ENCODE peak calls at places on chromosome 11, in seven cellular contexts. One of them, this sample, is unnamed.

GRCh38 chr11:2268911-2269600 is 1.3 kb downstream of the ASCL2 start:
- DNase-seq in CD4-positive, CD25-positive, alpha-beta regulatory T cell: no peak
- DNase-seq in colonic mucosa: peak; percentile 50
- DNase-seq in small intestine: peak; percentile 31
- DNase-seq in Peyer's patch: peak; percentile 68
- DNase-seq in A549: no peak
- DNase-seq in psoas muscle: no peak
- DNase-seq in this sample: peak; percentile 93

GRCh38 chr11:8219257-8220021 is 44.2 kb downstream of the LMO1 start:
- DNase-seq in Peyer's patch: no peak
- DNase-seq in A549: peak; percentile 70
- DNase-seq in colonic mucosa: peak; percentile 58
- DNase-seq in CD4-positive, CD25-positive, alpha-beta regulatory T cell: no peak
- DNase-seq in psoas muscle: no peak
- DNase-seq in small intestine: peak; percentile 53
- DNase-seq in this sample: no peak

GRCh38 chr11:60771879-60772525 is 13.1 kb upstream of the MS4A10 start:
- DNase-seq in small intestine: peak; percentile 61
- DNase-seq in psoas muscle: no peak
- DNase-seq in Peyer's patch: peak; percentile 34
- DNase-seq in A549: no peak
- DNase-seq in colonic mucosa: no peak
- DNase-seq in CD4-positive, CD25-positive, alpha-beta regulatory T cell: no peak
- DNase-seq in this sample: no peak

GRCh38 chr11:61853698-61854169 is 25.6 kb downstream of the FADS2 start:
- DNase-seq in colonic mucosa: no peak
- DNase-seq in small intestine: no peak
- DNase-seq in CD4-positive, CD25-positive, alpha-beta regulatory T cell: no peak
- DNase-seq in Peyer's patch: no peak
- DNase-seq in psoas muscle: no peak
- DNase-seq in A549: no peak
- DNase-seq in this sample: no peak

GRCh38 chr11:12677131-12677530 is 2.9 kb downstream of the TEAD1 start:
- DNase-seq in Peyer's patch: no peak
- DNase-seq in A549: no peak
- DNase-seq in small intestine: no peak
- DNase-seq in CD4-positive, CD25-positive, alpha-beta regulatory T cell: no peak
- DNase-seq in colonic mucosa: no peak
- DNase-seq in psoas muscle: no peak
- DNase-seq in this sample: no peak

GRCh38 chr11:119903389-119903788 is 174.4 kb upstream of the NECTIN1 start:
- DNase-seq in Peyer's patch: peak; percentile 45
- DNase-seq in colonic mucosa: no peak
- DNase-seq in psoas muscle: no peak
- DNase-seq in CD4-positive, CD25-positive, alpha-beta regulatory T cell: no peak
- DNase-seq in A549: no peak
- DNase-seq in small intestine: peak; percentile 65
- DNase-seq in this sample: no peak

GRCh38 chr11:3163241-3163981 is 1.7 kb downstream of the OSBPL5 start:
- DNase-seq in CD4-positive, CD25-positive, alpha-beta regulatory T cell: no peak
- DNase-seq in Peyer's patch: no peak
- DNase-seq in psoas muscle: peak; percentile 17
- DNase-seq in small intestine: no peak
- DNase-seq in colonic mucosa: no peak
- DNase-seq in A549: no peak
- DNase-seq in this sample: peak; percentile 61

GRCh38 chr11:65771589-65772112 is 9.1 kb downstream of the AP5B1 start:
- DNase-seq in Peyer's patch: no peak
- DNase-seq in A549: no peak
- DNase-seq in small intestine: no peak
- DNase-seq in CD4-positive, CD25-positive, alpha-beta regulatory T cell: no peak
- DNase-seq in psoas muscle: no peak
- DNase-seq in colonic mucosa: no peak
- DNase-seq in this sample: no peak

GRCh38 chr11:106468091-106468490 is 390.6 kb downstream of the AASDHPPT start:
- DNase-seq in A549: no peak
- DNase-seq in CD4-positive, CD25-positive, alpha-beta regulatory T cell: no peak
- DNase-seq in small intestine: no peak
- DNase-seq in psoas muscle: no peak
- DNase-seq in colonic mucosa: no peak
- DNase-seq in Peyer's patch: no peak
- DNase-seq in this sample: no peak

GRCh38 chr11:15627560-15627959 is 512.8 kb downstream of the INSC start:
- DNase-seq in colonic mucosa: no peak
- DNase-seq in small intestine: no peak
- DNase-seq in A549: no peak
- DNase-seq in psoas muscle: no peak
- DNase-seq in CD4-positive, CD25-positive, alpha-beta regulatory T cell: no peak
- DNase-seq in Peyer's patch: no peak
- DNase-seq in this sample: no peak

GRCh38 chr11:22633354-22633902 is 7.8 kb upstream of the FANCF start:
- DNase-seq in Peyer's patch: no peak
- DNase-seq in A549: no peak
- DNase-seq in small intestine: no peak
- DNase-seq in colonic mucosa: no peak
- DNase-seq in psoas muscle: no peak
- DNase-seq in CD4-positive, CD25-positive, alpha-beta regulatory T cell: no peak
- DNase-seq in this sample: no peak

GRCh38 chr11:130435671-130436070 is 7.3 kb upstream of the ADAMTS8 start:
- DNase-seq in Peyer's patch: no peak
- DNase-seq in colonic mucosa: no peak
- DNase-seq in small intestine: no peak
- DNase-seq in psoas muscle: no peak
- DNase-seq in CD4-positive, CD25-positive, alpha-beta regulatory T cell: no peak
- DNase-seq in A549: no peak
- DNase-seq in this sample: no peak

GRCh38 chr11:134119094-134119493 is 50.2 kb downstream of the JAM3 start:
- DNase-seq in CD4-positive, CD25-positive, alpha-beta regulatory T cell: no peak
- DNase-seq in Peyer's patch: no peak
- DNase-seq in colonic mucosa: no peak
- DNase-seq in A549: no peak
- DNase-seq in psoas muscle: no peak
- DNase-seq in small intestine: no peak
- DNase-seq in this sample: no peak

DNA sequence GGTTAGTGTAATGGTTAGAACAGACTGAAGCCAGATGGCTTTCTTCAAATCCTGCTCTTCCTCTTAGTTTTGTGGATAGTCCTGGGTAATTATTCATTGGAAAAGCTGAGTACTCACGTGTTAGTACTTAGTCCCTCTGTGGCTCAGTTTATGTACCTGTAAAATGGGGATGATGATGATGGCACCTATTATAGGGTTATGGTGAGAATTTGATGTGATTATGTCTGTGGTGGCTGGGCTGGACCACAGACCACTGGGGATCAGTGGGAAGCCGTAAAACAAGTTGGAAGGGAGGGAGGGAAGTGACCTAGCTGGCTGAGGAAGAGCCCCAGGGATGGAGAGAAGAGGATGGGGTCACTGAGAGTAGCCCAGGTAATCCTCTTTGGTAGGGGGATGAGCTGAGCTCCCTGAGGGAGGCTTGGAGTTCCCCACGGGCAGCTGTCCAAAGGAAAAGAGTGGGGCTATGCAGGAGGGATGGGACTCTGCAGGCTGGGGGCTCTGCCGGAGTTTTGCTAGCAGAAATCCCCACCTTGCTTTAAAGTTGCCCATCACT is 19.8 kb downstream of the ARHGEF17 start:
- DNase-seq in A549: no peak
- DNase-seq in colonic mucosa: no peak
- DNase-seq in CD4-positive, CD25-positive, alpha-beta regulatory T cell: no peak
- DNase-seq in Peyer's patch: no peak
- DNase-seq in psoas muscle: no peak
- DNase-seq in small intestine: no peak
- DNase-seq in this sample: no peak
- H3K27ac ChIP-seq in A549: no peak overlapping the region
- H3K27ac ChIP-seq in colonic mucosa: no peak overlapping the region
- H3K27ac ChIP-seq in CD4-positive, CD25-positive, alpha-beta regulatory T cell: no peak overlapping the region
- H3K27ac ChIP-seq in Peyer's patch: peak overlapping the region; percentile 94
- H3K27ac ChIP-seq in psoas muscle: peak overlapping the region; percentile 16
- H3K27ac ChIP-seq in small intestine: no peak overlapping the region
- H3K27ac ChIP-seq in this sample: peak overlapping the region; percentile 21

GRCh38 chr11:18383388-18384156 is 10.8 kb upstream of the LDHA start:
- DNase-seq in CD4-positive, CD25-positive, alpha-beta regulatory T cell: peak; percentile 40
- DNase-seq in small intestine: peak; percentile 100
- DNase-seq in Peyer's patch: peak; percentile 78
- DNase-seq in A549: peak; percentile 98
- DNase-seq in psoas muscle: peak; percentile 82
- DNase-seq in colonic mucosa: peak; percentile 90
- DNase-seq in this sample: peak; percentile 81

GRCh38 chr11:18379201-18379600 is 15.2 kb upstream of the LDHA start:
- DNase-seq in CD4-positive, CD25-positive, alpha-beta regulatory T cell: no peak
- DNase-seq in small intestine: no peak
- DNase-seq in colonic mucosa: no peak
- DNase-seq in psoas muscle: no peak
- DNase-seq in Peyer's patch: no peak
- DNase-seq in A549: no peak
- DNase-seq in this sample: no peak

GRCh38 chr11:18390088-18390487 is 4.3 kb upstream of the LDHA start:
- DNase-seq in A549: no peak
- DNase-seq in CD4-positive, CD25-positive, alpha-beta regulatory T cell: no peak
- DNase-seq in colonic mucosa: no peak
- DNase-seq in psoas muscle: no peak
- DNase-seq in small intestine: no peak
- DNase-seq in Peyer's patch: no peak
- DNase-seq in this sample: no peak

GRCh38 chr11:18384157-18384641 is 10.2 kb upstream of the LDHA start:
- DNase-seq in colonic mucosa: peak; percentile 87
- DNase-seq in CD4-positive, CD25-positive, alpha-beta regulatory T cell: no peak
- DNase-seq in Peyer's patch: peak; percentile 74
- DNase-seq in small intestine: peak; percentile 98
- DNase-seq in psoas muscle: peak; percentile 64
- DNase-seq in A549: peak; percentile 94
- DNase-seq in this sample: no peak
- H3K4me3 ChIP-seq in colonic mucosa: no peak overlapping the region
- H3K4me3 ChIP-seq in CD4-positive, CD25-positive, alpha-beta regulatory T cell: peak overlapping the region; percentile 74
- H3K4me3 ChIP-seq in Peyer's patch: peak overlapping the region; percentile 16
- H3K4me3 ChIP-seq in small intestine: no peak overlapping the region
- H3K4me3 ChIP-seq in psoas muscle: peak overlapping the region; percentile 37
- H3K4me3 ChIP-seq in A549: no peak overlapping the region
- H3K4me3 ChIP-seq in this sample: no peak overlapping the region

DNA sequence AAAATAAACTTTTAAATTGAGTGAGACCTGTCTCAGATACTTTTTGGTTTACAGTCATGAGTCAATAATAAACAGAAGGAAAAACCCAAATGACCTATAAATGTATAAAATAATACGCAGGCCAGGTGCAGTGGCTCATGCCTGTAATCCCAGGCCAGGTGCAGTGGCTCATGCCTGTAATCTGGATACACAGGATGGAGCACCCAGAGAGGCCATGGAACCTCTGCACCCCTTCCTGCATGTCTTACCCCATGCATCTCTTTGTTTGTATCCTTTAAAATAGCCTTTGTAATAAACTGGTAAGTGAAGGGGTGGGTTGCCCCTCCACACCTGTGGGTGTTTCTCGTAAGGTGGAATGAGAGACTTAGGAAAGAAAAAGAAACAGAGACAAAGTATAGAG is 8.9 kb upstream of the PLAAT4 start:
- DNase-seq in psoas muscle: no peak
- DNase-seq in small intestine: no peak
- DNase-seq in CD4-positive, CD25-positive, alpha-beta regulatory T cell: no peak
- DNase-seq in Peyer's patch: no peak
- DNase-seq in A549: no peak
- DNase-seq in colonic mucosa: no peak
- DNase-seq in this sample: no peak
- H3K27ac ChIP-seq in psoas muscle: no peak overlapping the region
- H3K27ac ChIP-seq in small intestine: no peak overlapping the region
- H3K27ac ChIP-seq in CD4-positive, CD25-positive, alpha-beta regulatory T cell: no peak overlapping the region
- H3K27ac ChIP-seq in Peyer's patch: no peak overlapping the region
- H3K27ac ChIP-seq in A549: peak overlapping the region; percentile 74
- H3K27ac ChIP-seq in colonic mucosa: no peak overlapping the region
- H3K27ac ChIP-seq in this sample: no peak overlapping the region

DNA sequence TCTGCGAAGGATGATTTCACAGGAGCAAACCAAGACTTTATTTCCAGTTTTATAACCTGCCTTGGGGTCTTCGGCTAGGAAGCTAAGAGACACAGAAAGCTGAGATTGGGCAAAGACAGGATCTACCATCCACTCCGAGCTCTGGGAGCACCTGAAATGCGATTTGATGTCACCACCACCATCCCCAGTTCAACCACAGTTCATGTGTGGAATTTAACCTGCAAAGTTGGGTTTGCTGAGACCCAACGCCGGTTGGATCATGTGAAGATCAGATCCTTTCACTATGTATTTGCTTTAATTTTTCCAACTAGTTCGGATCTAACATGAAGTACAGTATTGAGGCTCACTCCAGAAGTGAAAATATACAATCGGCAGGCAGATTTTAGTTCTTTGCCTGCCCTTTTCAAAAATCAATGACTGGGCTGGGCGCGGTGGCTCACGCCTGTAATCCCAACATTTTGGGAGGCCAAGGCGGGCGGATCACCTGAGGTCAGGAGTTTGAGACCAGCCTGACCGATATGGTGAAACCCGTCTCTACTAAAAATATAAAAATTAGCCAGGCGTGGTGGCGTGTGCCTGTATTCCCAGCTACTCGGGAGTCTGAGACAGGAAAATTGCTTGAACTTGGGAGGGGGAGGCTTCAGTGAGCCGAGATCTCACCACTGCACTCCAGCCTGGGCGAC is 1.4 kb upstream of the C11orf24 start:
- DNase-seq in A549: no peak
- DNase-seq in Peyer's patch: no peak
- DNase-seq in CD4-positive, CD25-positive, alpha-beta regulatory T cell: no peak
- DNase-seq in small intestine: no peak
- DNase-seq in psoas muscle: no peak
- DNase-seq in colonic mucosa: no peak
- DNase-seq in this sample: no peak
- H3K4me3 ChIP-seq in A549: peak overlapping the region; percentile 87
- H3K4me3 ChIP-seq in Peyer's patch: peak overlapping the region; percentile 87
- H3K4me3 ChIP-seq in CD4-positive, CD25-positive, alpha-beta regulatory T cell: no peak overlapping the region
- H3K4me3 ChIP-seq in small intestine: no peak overlapping the region
- H3K4me3 ChIP-seq in psoas muscle: peak overlapping the region; percentile 72
- H3K4me3 ChIP-seq in colonic mucosa: peak overlapping the region; percentile 75
- H3K4me3 ChIP-seq in this sample: no peak overlapping the region

GRCh38 chr11:76625787-76626186 is 44.8 kb downstream of the LRRC32 start:
- DNase-seq in colonic mucosa: no peak
- DNase-seq in small intestine: no peak
- DNase-seq in Peyer's patch: no peak
- DNase-seq in CD4-positive, CD25-positive, alpha-beta regulatory T cell: no peak
- DNase-seq in psoas muscle: no peak
- DNase-seq in A549: peak; percentile 16
- DNase-seq in this sample: no peak

GRCh38 chr11:76628408-76628947 is 42.1 kb downstream of the LRRC32 start:
- DNase-seq in A549: no peak
- DNase-seq in psoas muscle: no peak
- DNase-seq in small intestine: no peak
- DNase-seq in Peyer's patch: peak; percentile 28
- DNase-seq in colonic mucosa: no peak
- DNase-seq in CD4-positive, CD25-positive, alpha-beta regulatory T cell: peak; percentile 27
- DNase-seq in this sample: no peak

GRCh38 chr11:76627541-76628082 is 42.9 kb downstream of the LRRC32 start:
- DNase-seq in small intestine: no peak
- DNase-seq in CD4-positive, CD25-positive, alpha-beta regulatory T cell: no peak
- DNase-seq in colonic mucosa: no peak
- DNase-seq in A549: no peak
- DNase-seq in Peyer's patch: peak; percentile 9
- DNase-seq in psoas muscle: no peak
- DNase-seq in this sample: no peak

GRCh38 chr11:76626266-76626665 is 44.3 kb downstream of the LRRC32 start:
- DNase-seq in psoas muscle: no peak
- DNase-seq in CD4-positive, CD25-positive, alpha-beta regulatory T cell: no peak
- DNase-seq in colonic mucosa: no peak
- DNase-seq in Peyer's patch: peak; percentile 19
- DNase-seq in A549: no peak
- DNase-seq in small intestine: no peak
- DNase-seq in this sample: no peak

GRCh38 chr11:76626921-76627391 is 43.6 kb downstream of the LRRC32 start:
- DNase-seq in Peyer's patch: peak; percentile 30
- DNase-seq in A549: no peak
- DNase-seq in psoas muscle: no peak
- DNase-seq in small intestine: no peak
- DNase-seq in colonic mucosa: no peak
- DNase-seq in CD4-positive, CD25-positive, alpha-beta regulatory T cell: peak; percentile 39
- DNase-seq in this sample: no peak
- H3K27ac ChIP-seq in Peyer's patch: no peak overlapping the region
- H3K27ac ChIP-seq in A549: no peak overlapping the region
- H3K27ac ChIP-seq in psoas muscle: no peak overlapping the region
- H3K27ac ChIP-seq in small intestine: no peak overlapping the region
- H3K27ac ChIP-seq in colonic mucosa: no peak overlapping the region
- H3K27ac ChIP-seq in CD4-positive, CD25-positive, alpha-beta regulatory T cell: no peak overlapping the region
- H3K27ac ChIP-seq in this sample: no peak overlapping the region

This sample was measured in left lung.